ENCODE peak calls at places on chromosomes 6 and 20, in six cellular contexts. J is H1, F is GM12892, V is GM12878, W is HepG2, N is K562. B is an unnamed sample.

GRCh38 chr20:55782861-55783260 is 222.5 kb downstream of the CBLN4 start:
- DNase-seq in J (no peak), F (no peak), V (no peak), W (no peak), N (no peak), B (no peak)

GRCh38 chr6:30842754-30843610 is 41.3 kb upstream of the DDR1 start:
- DNase-seq in J (no peak), F (no peak), V (no peak), W (no peak), N (no peak), B (no peak)

GRCh38 chr6:121520337-121521163 is 85.1 kb downstream of the GJA1 start:
- DNase-seq in J (no peak), F (no peak), V (no peak), W (no peak), N (no peak), B (no peak)

GRCh38 chr6:7073810-7074525 is 33.8 kb upstream of the RREB1 start:
- DNase-seq in J (no peak), F (peak), V (peak), W (no peak), N (no peak), B (peak)

GRCh38 chr6:129691709-129692108 is 18.3 kb downstream of the ARHGAP18 start:
- DNase-seq in J (no peak), F (no peak), V (no peak), W (no peak), N (no peak), B (no peak)

GRCh38 chr6:80457044-80457933 is 350.8 kb downstream of the BCKDHB start:
- DNase-seq in J (no peak), F (no peak), V (no peak), W (no peak), N (no peak), B (no peak)

GRCh38 chr6:82712826-82713225 is 349.2 kb downstream of the TPBG start:
- DNase-seq in J (no peak), F (no peak), V (no peak), W (no peak), N (peak), B (no peak)

GRCh38 chr6:21997414-21998037 is 299.3 kb downstream of the PRL start:
- DNase-seq in J (no peak), F (no peak), V (no peak), W (no peak), N (peak), B (no peak)

GRCh38 chr6:129843573-129843972 is 17.5 kb downstream of the TMEM244 start:
- DNase-seq in J (no peak), F (no peak), V (no peak), W (no peak), N (no peak), B (no peak)

GRCh38 chr6:122079906-122080305 is 319.5 kb upstream of the HSF2 start:
- DNase-seq in J (no peak), F (no peak), V (no peak), W (no peak), N (no peak), B (no peak)

GRCh38 chr6:133306876-133307275 is 65.7 kb downstream of the EYA4 start:
- DNase-seq in J (no peak), F (no peak), V (no peak), W (no peak), N (no peak), B (no peak)

GRCh38 chr6:42896178-42896719 is 16.8 kb downstream of the RPL7L1 start:
- DNase-seq in J (no peak), F (no peak), V (no peak), W (no peak), N (no peak), B (no peak)

GRCh38 chr6:110897433-110897832 is 22.8 kb downstream of the AMD1 start:
- DNase-seq in J (no peak), F (no peak), V (no peak), W (no peak), N (no peak), B (no peak)

GRCh38 chr6:157848693-157849092 is 25.6 kb downstream of the SNX9 start:
- DNase-seq in J (no peak), F (no peak), V (no peak), W (no peak), N (no peak), B (no peak)

GRCh38 chr6:128648022-128648598 is 127.7 kb upstream of the PTPRK start:
- DNase-seq in J (no peak), F (no peak), V (no peak), W (no peak), N (no peak), B (no peak)

GRCh38 chr20:47230811-47231256 is 125.7 kb downstream of the ZMYND8 start:
- DNase-seq in J (no peak), F (no peak), V (no peak), W (no peak), N (no peak), B (no peak)

GRCh38 chr6:116363759-116364158 is 7.0 kb upstream of the DSE start:
- DNase-seq in J (no peak), F (no peak), V (no peak), W (no peak), N (no peak), B (no peak)

GRCh38 chr6:147654103-147654845 is 145.8 kb downstream of the SAMD5 start:
- DNase-seq in J (no peak), F (no peak), V (no peak), W (no peak), N (no peak), B (no peak)

GRCh38 chr6:169252805-169253189 is 849 bp downstream of the THBS2 start:
- DNase-seq in J (no peak), F (no peak), V (no peak), W (no peak), N (no peak), B (no peak)

GRCh38 chr6:11245406-11245990 is 13.0 kb upstream of the NEDD9 start:
- DNase-seq in J (no peak), F (no peak), V (no peak), W (no peak), N (no peak), B (no peak)

GRCh38 chr6:106520711-106521367 is 108.5 kb downstream of the RTN4IP1 start:
- DNase-seq in J (no peak), F (no peak), V (peak), W (no peak), N (peak), B (no peak)

GRCh38 chr6:95143408-95144180 is 433.7 kb upstream of the MANEA start:
- DNase-seq in J (no peak), F (no peak), V (no peak), W (no peak), N (no peak), B (no peak)

GRCh38 chr20:21323640-21324039 is 20.5 kb downstream of the XRN2 start:
- DNase-seq in J (no peak), F (no peak), V (no peak), W (no peak), N (peak), B (no peak)

GRCh38 chr20:59150821-59151251 is 12.8 kb upstream of the ZNF831 start:
- DNase-seq in J (peak), F (no peak), V (no peak), W (no peak), N (no peak), B (no peak)

GRCh38 chr6:127100510-127101140 is 17.8 kb upstream of the RSPO3 start:
- DNase-seq in J (no peak), F (no peak), V (no peak), W (no peak), N (no peak), B (no peak)

GRCh38 chr20:36823126-36823525 is 49.6 kb upstream of the DSN1 start:
- DNase-seq in J (no peak), F (no peak), V (no peak), W (no peak), N (no peak), B (no peak)

GRCh38 chr6:33856655-33857054 is 52.9 kb upstream of the MLN start:
- DNase-seq in J (no peak), F (no peak), V (peak), W (no peak), N (no peak), B (no peak)

GRCh38 chr6:143941852-143942627 is 66.0 kb downstream of the PLAGL1 start:
- DNase-seq in J (peak), F (peak), V (no peak), W (peak), N (peak), B (no peak)

GRCh38 chr6:88124925-88125557 is 41.1 kb downstream of the CNR1 start:
- DNase-seq in J (no peak), F (no peak), V (no peak), W (no peak), N (no peak), B (no peak)

GRCh38 chr6:124881898-124882579 is 80.2 kb upstream of the RNF217 start:
- DNase-seq in J (no peak), F (no peak), V (no peak), W (no peak), N (no peak), B (no peak)

GRCh38 chr20:44401052-44401769 is 45.7 kb downstream of the HNF4A start:
- DNase-seq in J (no peak), F (no peak), V (no peak), W (peak), N (peak), B (no peak)
- TF ChIP-seq POLR2A in J (no peak), F (no peak), V (no peak), W (no peak), N (no peak), B (no peak)

GRCh38 chr6:69185276-69185675 is 550.2 kb downstream of the ADGRB3 start:
- DNase-seq in J (no peak), F (no peak), V (no peak), W (no peak), N (no peak), B (no peak)
- TF ChIP-seq TAF1 in J (no peak), F (no peak), V (no peak), W (no peak), N (no peak), B (no peak)

GRCh38 chr6:13550656-13551055 is 23.7 kb upstream of the SIRT5 start:
- DNase-seq in J (no peak), F (no peak), V (no peak), W (no peak), N (no peak), B (no peak)

GRCh38 chr6:13558718-13559117 is 15.7 kb upstream of the SIRT5 start:
- DNase-seq in J (no peak), F (no peak), V (no peak), W (no peak), N (no peak), B (no peak)

GRCh38 chr6:13553646-13554045 is 20.8 kb upstream of the SIRT5 start:
- DNase-seq in J (no peak), F (no peak), V (no peak), W (no peak), N (no peak), B (no peak)

GRCh38 chr6:13559251-13559650 is 15.2 kb upstream of the SIRT5 start:
- DNase-seq in J (no peak), F (no peak), V (no peak), W (peak), N (no peak), B (no peak)

GRCh38 chr6:13554929-13555333 is 19.5 kb upstream of the SIRT5 start:
- DNase-seq in J (peak), F (no peak), V (no peak), W (no peak), N (no peak), B (no peak)
- TF ChIP-seq POLR2A in J (no peak), F (no peak), V (no peak), W (no peak), N (no peak), B (no peak)

DNA sequence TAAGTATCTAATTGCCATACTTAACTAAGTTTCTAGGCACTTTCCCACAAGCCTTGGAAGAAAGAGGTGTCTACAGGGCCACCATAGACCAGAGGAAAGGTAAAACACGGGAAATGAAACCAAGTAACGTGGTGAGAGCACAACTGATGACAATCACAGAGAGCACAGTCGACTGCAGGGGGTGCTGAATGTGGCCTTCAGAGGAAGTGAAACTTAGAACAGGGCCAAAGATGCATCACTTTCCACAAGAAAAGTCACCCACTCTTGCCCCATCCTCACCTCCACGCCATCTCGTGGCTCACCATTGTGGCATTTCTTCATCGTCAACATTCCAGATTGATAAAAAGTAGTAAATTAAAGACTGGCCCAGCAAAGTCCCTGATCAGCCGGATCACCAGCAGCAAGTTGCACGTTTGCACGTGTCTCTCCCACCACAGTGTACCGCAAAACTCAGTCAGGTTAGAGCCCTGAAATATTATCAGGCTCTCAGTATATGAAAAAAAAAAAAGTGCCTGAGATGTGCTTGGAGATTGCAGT is 31.4 kb downstream of the HIVEP2 start:
- DNase-seq in J (no peak), F (peak), V (peak), W (no peak), N (no peak), B (peak)
- TF ChIP-seq TAF1 in J (no peak), F (no peak), V (peak), W (no peak), N (no peak), B (no peak)

DNA sequence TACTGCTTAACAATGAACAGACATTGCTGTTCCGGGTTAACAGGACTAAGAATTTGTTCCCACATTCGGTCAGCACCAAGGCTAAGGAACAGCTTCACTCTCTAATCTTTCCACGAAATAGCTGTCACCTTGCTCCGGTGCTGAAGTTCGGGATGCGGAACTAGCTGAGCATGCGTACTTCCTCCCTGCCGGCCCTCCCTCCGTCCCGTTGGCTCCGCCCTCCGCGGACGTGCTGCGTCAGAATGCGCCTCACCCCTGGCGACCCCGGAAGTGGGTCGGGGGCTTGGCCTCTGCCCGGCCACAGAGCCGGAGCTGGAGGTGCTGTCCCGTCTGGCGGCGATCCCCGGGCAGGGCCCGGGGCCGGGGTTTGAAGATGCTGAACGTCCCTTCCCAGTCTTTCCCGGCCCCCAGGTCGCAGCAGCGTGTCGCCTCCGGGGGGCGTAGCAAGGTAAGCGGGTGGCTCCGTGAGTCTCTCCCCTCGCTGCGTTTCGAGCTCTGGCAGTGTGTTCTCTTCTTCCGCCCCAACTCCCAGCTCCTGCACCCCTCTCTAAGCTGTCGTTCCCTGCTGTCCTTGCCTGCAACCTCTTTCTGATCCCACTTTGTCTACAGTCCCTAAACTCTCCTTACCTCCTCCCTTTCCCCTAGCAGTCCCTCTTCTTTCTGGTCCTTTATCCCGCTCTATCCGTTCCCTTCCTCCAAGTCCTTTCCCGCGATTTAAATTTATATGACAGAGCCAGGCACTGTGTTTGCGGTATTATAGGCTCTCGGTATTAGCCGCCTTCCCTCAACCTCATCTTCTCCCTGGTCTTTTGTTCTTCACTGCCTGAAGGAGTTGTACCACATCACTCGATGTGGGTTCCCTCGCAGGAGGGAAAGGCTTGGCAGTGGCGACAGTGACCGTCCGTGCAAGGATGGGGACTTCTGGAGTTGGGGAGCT is at the start of gene CYB5R4:
- DNase-seq in J (peak), F (peak), V (peak), W (peak), N (peak), B (peak)
- TF ChIP-seq POLR2A in J (no peak), F (peak), V (peak), W (peak), N (peak), B (peak)

GRCh38 chr6:15425947-15426346 is 180.1 kb downstream of the JARID2 start:
- DNase-seq in J (no peak), F (no peak), V (no peak), W (no peak), N (no peak), B (no peak)
- TF ChIP-seq TAF1 in J (no peak), F (no peak), V (no peak), W (no peak), N (no peak), B (no peak)

GRCh38 chr20:5119435-5120188 is at the start of gene PCNA:
- DNase-seq in J (peak), F (peak), V (peak), W (peak), N (peak), B (peak)
- TF ChIP-seq POLR2A in J (peak), F (peak), V (peak), W (peak), N (peak), B (peak)

GRCh38 chr20:54132612-54133433 is 41.0 kb downstream of the CYP24A1 start:
- DNase-seq in J (no peak), F (no peak), V (no peak), W (peak), N (no peak), B (no peak)
- TF ChIP-seq TAF1 in J (no peak), F (no peak), V (no peak), W (no peak), N (no peak), B (no peak)

GRCh38 chr6:166342293-166343156 is at the start of gene SFT2D1:
- DNase-seq in J (peak), F (peak), V (peak), W (peak), N (peak), B (peak)
- TF ChIP-seq POLR2A in J (peak), F (peak), V (peak), W (peak), N (peak), B (peak)

DNA sequence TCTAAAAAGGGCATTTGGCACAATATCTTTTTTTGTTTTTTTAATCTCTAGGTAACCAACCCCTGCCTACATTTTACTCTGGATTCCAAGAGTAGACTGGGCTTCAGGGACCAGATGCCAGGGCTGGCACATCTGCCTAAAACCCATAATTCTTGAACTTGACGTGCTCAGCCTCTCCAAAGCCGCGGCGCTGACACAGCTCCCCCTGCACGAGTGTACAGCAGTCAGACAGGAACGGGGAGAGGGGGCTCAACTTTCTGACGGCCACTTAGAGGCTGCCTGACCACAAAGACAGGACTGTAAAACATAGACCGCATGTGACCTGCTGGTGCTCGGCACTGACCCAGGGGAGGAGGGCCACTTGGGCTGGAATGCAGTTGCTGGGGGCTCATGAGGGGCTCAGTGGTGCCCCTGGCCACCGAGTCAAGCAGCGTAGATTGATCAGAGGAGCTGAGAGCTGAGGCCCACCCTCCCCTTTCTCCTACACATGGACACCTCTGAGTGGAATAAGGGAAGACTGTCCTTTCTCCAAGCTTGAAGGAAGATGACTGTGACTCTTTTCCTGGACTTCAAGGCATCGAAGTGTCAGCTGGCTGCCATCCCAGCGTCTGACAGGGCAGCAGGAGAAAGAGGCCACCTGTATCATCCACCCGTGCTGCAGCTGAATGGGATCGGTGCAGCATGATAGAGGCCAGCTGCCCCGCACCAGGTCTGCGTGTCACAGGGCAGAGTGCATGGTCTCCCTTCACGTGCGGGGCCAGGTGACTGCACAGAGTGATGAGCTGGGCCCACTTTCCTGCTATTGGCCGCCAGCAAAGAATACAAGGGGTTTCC is 171.3 kb upstream of the AGPAT4 start:
- DNase-seq in J (no peak), F (no peak), V (no peak), W (no peak), N (no peak), B (no peak)
- TF ChIP-seq TAF1 in J (no peak), F (no peak), V (no peak), W (no peak), N (no peak), B (no peak)

B was measured in GM12891.